ENCODE peak calls at places on chromosome 1, in eight cellular contexts. D is cardiac muscle cell; P is omental fat pad; R is HT-29; F is activated CD4-positive, alpha-beta T cell treated with anti-CD3 and anti-CD28 coated beads, Interleukin-2, amount 50 U/mL, for 1 hour; Y is amniotic epithelial cell; Z is NCI-H1417 treated with DMSO at 0.1 percent for 48 hours; I is fibroblast of the aortic adventitia. K is an unnamed sample.

GRCh38 chr1:70205076-70205436 is 323 bp downstream of the LRRC40 start:
- DNase-seq in D (no peak), P (no peak), R (no peak), F (no peak), Y (peak), Z (no peak), I (no peak), K (no peak)

GRCh38 chr1:159783724-159784123 is 3.0 kb downstream of the DUSP23 start:
- DNase-seq in D (peak), P (no peak), R (no peak), F (no peak), Y (peak), Z (no peak), I (no peak), K (no peak)

GRCh38 chr1:115306146-115306545 is 31.9 kb downstream of the NGF start:
- DNase-seq in D (no peak), P (no peak), R (no peak), F (no peak), Y (no peak), Z (no peak), I (no peak), K (no peak)

GRCh38 chr1:221013691-221014293 is 134.5 kb downstream of the HLX start:
- DNase-seq in D (no peak), P (no peak), R (no peak), F (no peak), Y (no peak), Z (no peak), I (peak), K (no peak)

GRCh38 chr1:18458133-18458750 is 22.5 kb upstream of the KLHDC7A start:
- DNase-seq in D (no peak), P (no peak), R (no peak), F (no peak), Y (no peak), Z (no peak), I (no peak), K (no peak)

GRCh38 chr1:159092398-159092760 is 15.8 kb upstream of the AIM2 start:
- DNase-seq in D (peak), P (no peak), R (no peak), F (no peak), Y (no peak), Z (no peak), I (no peak), K (no peak)

GRCh38 chr1:182595641-182596240 is 6.7 kb upstream of the RNASEL start:
- DNase-seq in D (peak), P (peak), R (peak), F (peak), Y (peak), Z (no peak), I (peak), K (peak)

GRCh38 chr1:81703352-81703735 is 97.4 kb upstream of the ADGRL2 start:
- DNase-seq in D (peak), P (no peak), R (peak), F (no peak), Y (peak), Z (no peak), I (peak), K (no peak)

GRCh38 chr1:34029525-34029924 is 135.5 kb downstream of the CSMD2 start:
- DNase-seq in D (no peak), P (no peak), R (no peak), F (no peak), Y (no peak), Z (no peak), I (no peak), K (no peak)

GRCh38 chr1:200231787-200232222 is 178.0 kb downstream of the ZNF281 start:
- DNase-seq in D (no peak), P (no peak), R (no peak), F (no peak), Y (peak), Z (no peak), I (no peak), K (no peak)

GRCh38 chr1:151165281-151165737 is 393 bp downstream of the LYSMD1 start:
- DNase-seq in D (peak), P (no peak), R (peak), F (no peak), Y (peak), Z (no peak), I (peak), K (peak)

GRCh38 chr1:113042336-113043143 is 30.5 kb upstream of the LRIG2 start:
- DNase-seq in D (peak), P (peak), R (peak), F (peak), Y (peak), Z (no peak), I (peak), K (peak)